ENCODE peak calls at places on chromosomes 13 and 19, in nine cellular contexts. I is uterus, O is K562, R is osteoblast, M is prostate gland, A is GM23248, P is cardiac muscle cell, D is right lobe of liver, L is upper lobe of right lung. S is an unnamed sample.

GRCh38 chr13:63731896-63732295 is 2316.2 kb upstream of the PCDH20 start:
- DNase-seq in D (no peak), A (no peak), I (no peak), P (no peak), R (peak), O (no peak), L (no peak), M (no peak), S (peak)

GRCh38 chr19:51509823-51510660 is 8.4 kb upstream of the SIGLEC12 start:
- DNase-seq in R (peak), L (no peak), M (no peak), D (no peak), O (peak), I (no peak), A (no peak), P (no peak), S (no peak)

GRCh38 chr13:110767476-110767875 is 54.0 kb downstream of the ING1 start:
- DNase-seq in I (no peak), P (no peak), A (no peak), D (no peak), L (no peak), R (no peak), M (no peak), O (no peak), S (no peak)

GRCh38 chr13:40664100-40665060 is 2.1 kb downstream of the FOXO1 start:
- DNase-seq in A (peak), D (peak), M (peak), L (peak), R (peak), I (peak), P (peak), O (peak), S (peak)

GRCh38 chr19:54646331-54646841 is 16.1 kb downstream of the LILRB1 start:
- DNase-seq in L (peak), D (no peak), A (no peak), P (no peak), I (no peak), R (no peak), M (no peak), O (no peak), S (no peak)

GRCh38 chr13:113407531-113408393 is 43.8 kb upstream of the GRTP1 start:
- DNase-seq in M (no peak), O (no peak), A (peak), I (no peak), L (peak), P (no peak), D (peak), R (peak), S (no peak)

GRCh38 chr13:113819731-113820715 is 43.9 kb downstream of the GAS6 start:
- DNase-seq in P (no peak), A (peak), I (no peak), L (no peak), D (no peak), O (no peak), M (no peak), R (peak), S (no peak)

GRCh38 chr13:67408823-67409222 is 178.7 kb upstream of the PCDH9 start:
- DNase-seq in L (no peak), P (no peak), R (no peak), I (no peak), A (no peak), M (no peak), O (no peak), D (no peak), S (peak)

GRCh38 chr19:7494416-7495098 is 5.7 kb upstream of the PEX11G start:
- DNase-seq in O (peak), A (no peak), M (peak), P (no peak), L (no peak), I (no peak), D (peak), R (peak), S (no peak)

GRCh38 chr13:37868691-37869505 is 674 bp downstream of the TRPC4 start:
- DNase-seq in I (no peak), A (peak), P (peak), L (no peak), R (peak), M (no peak), D (peak), O (no peak), S (peak)

GRCh38 chr19:41707871-41708371 is 505 bp upstream of the CEACAM5 start:
- DNase-seq in L (no peak), A (no peak), O (no peak), P (no peak), D (no peak), M (no peak), I (no peak), R (no peak), S (no peak)

GRCh38 chr13:97934590-97934989 is 18.9 kb upstream of the IPO5 start:
- DNase-seq in L (no peak), R (peak), M (no peak), A (no peak), P (peak), O (no peak), D (no peak), I (no peak), S (no peak)

GRCh38 chr19:48925240-48925843 is 8.2 kb upstream of the DHDH start:
- DNase-seq in P (no peak), M (no peak), A (peak), I (no peak), D (no peak), L (peak), R (peak), O (no peak), S (no peak)

GRCh38 chr13:110812869-110813645 is 99.6 kb downstream of the ING1 start:
- DNase-seq in M (no peak), D (no peak), L (peak), O (no peak), I (no peak), R (no peak), A (no peak), P (no peak), S (no peak)

GRCh38 chr13:25733696-25734435 is 317.9 kb downstream of the SHISA2 start:
- DNase-seq in A (no peak), P (no peak), R (no peak), M (no peak), L (no peak), O (no peak), D (no peak), I (no peak), S (no peak)

GRCh38 chr13:23620211-23620610 is 50.0 kb downstream of the TNFRSF19 start:
- DNase-seq in O (no peak), L (no peak), A (peak), R (no peak), D (no peak), I (no peak), P (no peak), M (no peak), S (no peak)

GRCh38 chr13:23616228-23616627 is 46.0 kb downstream of the TNFRSF19 start:
- DNase-seq in I (no peak), A (no peak), M (no peak), O (no peak), P (no peak), L (no peak), R (no peak), D (no peak), S (no peak)

GRCh38 chr13:23619073-23619855 is 49.1 kb downstream of the TNFRSF19 start:
- DNase-seq in I (no peak), A (peak), P (no peak), L (no peak), M (no peak), D (no peak), R (no peak), O (no peak), S (no peak)

GRCh38 chr13:23617551-23618014 is 47.4 kb downstream of the TNFRSF19 start:
- DNase-seq in O (peak), M (no peak), I (no peak), A (peak), P (no peak), L (no peak), R (no peak), D (no peak), S (no peak)

GRCh38 chr13:23618341-23618740 is 48.1 kb downstream of the TNFRSF19 start:
- DNase-seq in D (no peak), O (no peak), R (no peak), P (no peak), L (no peak), I (no peak), A (peak), M (no peak), S (no peak)
- H3K4me3 ChIP-seq in D (no peak), O (no peak), R (peak), P (no peak), L (no peak), I (no peak), A (no peak), M (no peak), S (no peak)

DNA sequence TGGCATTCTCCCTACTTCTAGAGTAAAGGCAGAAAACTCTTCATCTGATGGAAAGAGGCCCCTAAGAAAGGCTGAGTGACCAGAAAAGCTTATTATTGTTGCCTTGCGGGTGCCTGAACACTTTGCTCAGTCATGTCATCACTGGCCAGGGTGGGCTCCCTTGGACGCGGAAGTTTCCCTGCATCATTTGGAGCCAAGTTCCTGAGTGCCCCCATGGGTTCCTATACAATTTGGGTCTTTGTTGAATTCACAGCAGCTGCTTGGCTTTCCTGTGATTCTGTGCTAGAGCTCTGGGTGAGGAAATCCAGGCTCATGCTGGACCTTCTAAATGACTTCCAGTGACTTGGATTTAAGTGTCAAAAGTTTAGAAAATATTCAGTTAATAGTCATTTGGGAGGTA is 232.9 kb downstream of the LHFPL6 start:
- DNase-seq in M (no peak), O (no peak), D (no peak), P (no peak), A (no peak), L (no peak), R (no peak), I (no peak), S (no peak)
- H3K4me3 ChIP-seq in M (no peak), O (no peak), D (no peak), P (no peak), A (peak), L (no peak), R (no peak), I (no peak), S (no peak)

DNA sequence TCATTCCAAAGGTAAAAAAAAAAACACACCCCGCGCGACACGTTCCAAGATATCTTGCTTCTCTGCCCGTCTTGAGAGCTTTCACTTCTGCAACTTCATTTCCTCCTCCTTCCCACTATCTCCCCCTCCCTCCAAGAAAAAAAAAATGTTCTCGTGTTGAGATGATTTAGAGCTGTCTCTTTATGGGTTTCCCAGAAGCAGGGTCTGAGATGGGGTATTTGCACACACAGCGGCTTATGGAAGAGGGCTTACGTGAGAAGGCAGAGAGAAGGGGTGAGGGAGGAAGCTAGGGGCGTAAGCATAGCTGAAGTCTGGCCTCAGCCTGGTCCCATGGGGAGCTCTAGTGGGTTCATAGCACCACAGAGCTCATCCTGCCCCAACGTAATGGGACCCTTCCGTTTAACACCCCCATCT is 31.3 kb upstream of the USE1 start:
- DNase-seq in M (no peak), I (no peak), A (no peak), D (no peak), L (no peak), P (no peak), R (peak), O (peak), S (no peak)
- H3K4me3 ChIP-seq in M (no peak), I (no peak), A (no peak), D (no peak), L (no peak), P (no peak), R (no peak), O (no peak), S (no peak)

GRCh38 chr19:4993683-4994082 is 24.8 kb downstream of the KDM4B start:
- DNase-seq in P (no peak), M (no peak), R (no peak), A (no peak), L (no peak), D (no peak), I (no peak), O (no peak), S (peak)
- H3K4me3 ChIP-seq in P (no peak), M (no peak), R (no peak), A (no peak), L (no peak), D (no peak), I (no peak), O (no peak), S (no peak)

DNA sequence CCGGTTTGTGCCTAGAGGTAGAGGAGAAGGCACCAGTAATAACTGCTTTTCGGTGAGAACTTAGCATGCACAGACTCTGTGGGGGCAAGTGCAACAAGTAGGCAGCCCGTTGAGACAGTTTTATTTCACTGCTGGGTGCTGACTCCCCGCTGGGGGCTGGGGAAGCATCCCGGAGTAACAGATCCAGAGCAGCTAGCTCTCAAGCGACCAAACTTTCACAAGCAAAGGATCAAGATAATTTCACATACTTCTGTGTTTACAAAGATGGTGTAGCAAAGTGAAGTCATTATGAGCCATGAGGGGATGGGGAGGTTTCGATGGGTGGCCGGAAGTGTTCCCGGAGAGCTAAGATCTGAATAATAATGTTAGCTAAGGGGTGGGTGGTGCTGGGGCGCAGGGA is 2.8 kb downstream of the NACC1 start:
- DNase-seq in D (no peak), L (no peak), M (no peak), O (no peak), R (peak), P (no peak), I (no peak), A (peak), S (no peak)
- H3K4me3 ChIP-seq in D (no peak), L (no peak), M (no peak), O (no peak), R (peak), P (no peak), I (no peak), A (peak), S (no peak)

DNA sequence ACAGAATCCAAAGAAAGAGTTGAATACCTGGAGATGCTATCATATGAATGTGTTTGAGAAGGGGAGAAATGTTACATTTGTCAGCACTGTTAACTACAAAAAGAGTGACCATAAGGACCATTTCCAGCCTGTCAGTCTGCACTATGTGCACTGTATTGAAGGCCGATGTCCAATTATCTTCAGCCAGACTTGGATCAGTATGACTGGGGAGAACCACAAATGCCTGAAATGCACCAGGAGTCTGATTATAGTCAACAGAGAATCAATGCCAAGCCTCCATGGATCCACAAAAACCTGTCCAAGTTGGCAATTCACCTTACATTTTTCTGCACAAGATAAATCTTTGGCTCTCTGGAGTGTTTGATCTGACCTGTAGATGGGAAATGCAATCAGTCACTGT is 697.5 kb upstream of the SGCG start:
- DNase-seq in I (no peak), M (no peak), O (no peak), D (no peak), R (no peak), L (no peak), A (no peak), P (no peak), S (no peak)
- H3K4me3 ChIP-seq in I (no peak), M (no peak), O (no peak), D (no peak), R (no peak), L (no peak), A (no peak), P (no peak), S (no peak)

GRCh38 chr19:2785244-2786000 is at the start of gene THOP1:
- DNase-seq in M (peak), L (peak), O (peak), R (peak), P (peak), I (peak), A (peak), D (peak), S (peak)

GRCh38 chr19:2782357-2782935 is 627 bp downstream of the SGTA start:
- DNase-seq in A (peak), L (no peak), R (no peak), P (no peak), D (no peak), M (no peak), O (peak), I (no peak), S (peak)

GRCh38 chr19:2787115-2787514 is 1.8 kb downstream of the THOP1 start:
- DNase-seq in D (no peak), R (no peak), L (no peak), P (no peak), I (no peak), M (no peak), A (no peak), O (no peak), S (no peak)

GRCh38 chr19:2782936-2783780 is at the start of gene SGTA:
- DNase-seq in D (peak), R (peak), O (peak), I (peak), A (peak), P (peak), L (peak), M (peak), S (peak)

DNA sequence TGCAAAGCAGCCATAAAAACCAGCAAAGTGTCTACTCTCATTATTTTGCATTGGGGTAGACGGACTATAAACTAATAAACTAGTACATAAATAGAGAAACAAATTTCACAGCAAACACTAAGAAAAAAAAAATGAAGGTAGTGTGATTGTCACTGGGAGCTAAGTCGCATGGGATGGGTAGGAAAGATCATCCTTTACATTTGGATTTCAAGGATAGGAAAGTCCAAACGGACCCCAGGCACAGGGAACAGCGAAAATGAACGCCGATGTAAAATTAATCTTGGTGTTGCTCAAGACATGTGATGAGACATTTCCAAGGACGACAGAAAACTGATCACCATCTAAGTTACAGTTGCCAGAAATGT is 690 bp upstream of the SGTA start:
- DNase-seq in L (no peak), R (no peak), P (no peak), D (no peak), M (no peak), O (peak), I (no peak), A (no peak), S (no peak)
- H3K4me3 ChIP-seq in L (peak), R (peak), P (no peak), D (peak), M (no peak), O (no peak), I (peak), A (peak), S (no peak)

GRCh38 chr19:325937-326565 is 18.5 kb downstream of the MIER2 start:
- DNase-seq in M (no peak), R (peak), A (no peak), L (peak), I (no peak), O (no peak), P (no peak), D (no peak), S (no peak)
- H3K4me3 ChIP-seq in M (no peak), R (no peak), A (no peak), L (no peak), I (no peak), O (no peak), P (no peak), D (no peak), S (no peak)